ENCODE peak calls at places on chromosome 7, in four cellular contexts. K is omental fat pad, W is A549, I is endothelial cell. N is an unnamed sample.

GRCh38 chr7:132412435-132412834 is 163.8 kb downstream of the PLXNA4 start:
- DNase-seq in W (no peak), I (no peak), K (no peak), N (no peak)

GRCh38 chr7:8441106-8441590 is 7.7 kb downstream of the NXPH1 start:
- DNase-seq in K (no peak), I (no peak), W (no peak), N (no peak)

GRCh38 chr7:119397156-119397555 is 875.8 kb upstream of the KCND2 start:
- DNase-seq in I (no peak), K (no peak), W (no peak), N (no peak)

GRCh38 chr7:137069249-137069963 is 201.0 kb downstream of the CHRM2 start:
- DNase-seq in K (no peak), I (no peak), W (no peak), N (no peak)

GRCh38 chr7:157490465-157490912 is 153.7 kb downstream of the DNAJB6 start:
- DNase-seq in K (no peak), I (no peak), W (peak), N (no peak)

GRCh38 chr7:27134392-27134791 is 3.8 kb upstream of the HOXA4 start:
- DNase-seq in W (no peak), K (peak), I (no peak), N (no peak)

GRCh38 chr7:19747740-19748339 is 25.6 kb downstream of the TMEM196 start:
- DNase-seq in K (no peak), W (peak), I (no peak), N (peak)

GRCh38 chr7:1268866-1269265 is 36.2 kb downstream of the UNCX start:
- DNase-seq in I (no peak), K (no peak), W (no peak), N (no peak)

GRCh38 chr7:124276005-124276606 is 243.2 kb upstream of the TMEM229A start:
- DNase-seq in I (peak), W (peak), K (no peak), N (no peak)

GRCh38 chr7:1666779-1667565 is 3.1 kb upstream of the ELFN1 start:
- DNase-seq in I (peak), W (peak), K (peak), N (no peak)

GRCh38 chr7:35545831-35546230 is 149.1 kb downstream of the HERPUD2 start:
- DNase-seq in I (no peak), K (no peak), W (no peak), N (no peak)

GRCh38 chr7:98300595-98301372 is 19.3 kb downstream of the BRI3 start:
- DNase-seq in I (no peak), K (no peak), W (no peak), N (no peak)

GRCh38 chr7:152512711-152513110 is 76.9 kb upstream of the KMT2C start:
- DNase-seq in I (no peak), K (no peak), W (no peak), N (no peak)

GRCh38 chr7:118005021-118005420 is 131.8 kb upstream of the CTTNBP2 start:
- DNase-seq in I (no peak), W (no peak), K (no peak), N (no peak)

GRCh38 chr7:145692237-145692950 is 424.2 kb upstream of the CNTNAP2 start:
- DNase-seq in I (no peak), K (no peak), W (no peak), N (no peak)

GRCh38 chr7:14902589-14902963 is at the start of gene DGKB:
- DNase-seq in W (no peak), K (no peak), I (peak), N (no peak)

GRCh38 chr7:78873117-78873516 is 580.4 kb downstream of the MAGI2 start:
- DNase-seq in K (no peak), I (no peak), W (no peak), N (no peak)

GRCh38 chr7:79461660-79462059 is 8.2 kb upstream of the MAGI2 start:
- DNase-seq in K (no peak), W (peak), I (no peak), N (peak)

GRCh38 chr7:143490719-143491306 is 13.1 kb downstream of the TAS2R41 start:
- DNase-seq in W (no peak), K (no peak), I (peak), N (no peak)

GRCh38 chr7:155979994-155980393 is 167.7 kb upstream of the SHH start:
- DNase-seq in W (no peak), K (no peak), I (no peak), N (no peak)

GRCh38 chr7:5692112-5692844 is 89.2 kb downstream of the RNF216 start:
- DNase-seq in I (no peak), W (peak), K (peak), N (peak)

GRCh38 chr7:14197280-14197679 is 207.8 kb upstream of the ETV1 start:
- DNase-seq in K (no peak), W (no peak), I (no peak), N (no peak)

GRCh38 chr7:90520484-90520883 is 51.0 kb downstream of the PTTG1IP2 start:
- DNase-seq in K (no peak), W (no peak), I (no peak), N (no peak)
- TF ChIP-seq CTCF in K (no peak), W (no peak), I (peak), N (peak)

GRCh38 chr7:116984917-116985316 is 31.6 kb downstream of the ST7 start:
- DNase-seq in W (peak), I (no peak), K (no peak), N (no peak)

GRCh38 chr7:116979430-116979829 is 26.1 kb downstream of the ST7 start:
- DNase-seq in I (no peak), K (no peak), W (no peak), N (no peak)

GRCh38 chr7:116984511-116984910 is 31.2 kb downstream of the ST7 start:
- DNase-seq in I (no peak), W (no peak), K (no peak), N (no peak)

GRCh38 chr7:116980354-116980753 is 27.1 kb downstream of the ST7 start:
- DNase-seq in I (no peak), K (no peak), W (no peak), N (no peak)

GRCh38 chr7:116981887-116982430 is 28.7 kb downstream of the ST7 start:
- DNase-seq in K (no peak), I (no peak), W (no peak), N (no peak)
- TF ChIP-seq CTCF in K (no peak), I (no peak), W (no peak), N (no peak)

GRCh38 chr7:32142649-32143048 is 72.4 kb upstream of the PDE1C start:
- DNase-seq in W (no peak), I (no peak), K (no peak), N (no peak)

GRCh38 chr7:32143271-32143670 is 73.1 kb upstream of the PDE1C start:
- DNase-seq in W (no peak), K (no peak), I (no peak), N (no peak)

GRCh38 chr7:32145911-32146310 is 75.7 kb upstream of the PDE1C start:
- DNase-seq in W (no peak), I (no peak), K (no peak), N (no peak)

GRCh38 chr7:32140540-32140939 is 70.3 kb upstream of the PDE1C start:
- DNase-seq in W (no peak), K (no peak), I (no peak), N (no peak)
- TF ChIP-seq CTCF in W (no peak), K (no peak), I (no peak), N (peak)

DNA sequence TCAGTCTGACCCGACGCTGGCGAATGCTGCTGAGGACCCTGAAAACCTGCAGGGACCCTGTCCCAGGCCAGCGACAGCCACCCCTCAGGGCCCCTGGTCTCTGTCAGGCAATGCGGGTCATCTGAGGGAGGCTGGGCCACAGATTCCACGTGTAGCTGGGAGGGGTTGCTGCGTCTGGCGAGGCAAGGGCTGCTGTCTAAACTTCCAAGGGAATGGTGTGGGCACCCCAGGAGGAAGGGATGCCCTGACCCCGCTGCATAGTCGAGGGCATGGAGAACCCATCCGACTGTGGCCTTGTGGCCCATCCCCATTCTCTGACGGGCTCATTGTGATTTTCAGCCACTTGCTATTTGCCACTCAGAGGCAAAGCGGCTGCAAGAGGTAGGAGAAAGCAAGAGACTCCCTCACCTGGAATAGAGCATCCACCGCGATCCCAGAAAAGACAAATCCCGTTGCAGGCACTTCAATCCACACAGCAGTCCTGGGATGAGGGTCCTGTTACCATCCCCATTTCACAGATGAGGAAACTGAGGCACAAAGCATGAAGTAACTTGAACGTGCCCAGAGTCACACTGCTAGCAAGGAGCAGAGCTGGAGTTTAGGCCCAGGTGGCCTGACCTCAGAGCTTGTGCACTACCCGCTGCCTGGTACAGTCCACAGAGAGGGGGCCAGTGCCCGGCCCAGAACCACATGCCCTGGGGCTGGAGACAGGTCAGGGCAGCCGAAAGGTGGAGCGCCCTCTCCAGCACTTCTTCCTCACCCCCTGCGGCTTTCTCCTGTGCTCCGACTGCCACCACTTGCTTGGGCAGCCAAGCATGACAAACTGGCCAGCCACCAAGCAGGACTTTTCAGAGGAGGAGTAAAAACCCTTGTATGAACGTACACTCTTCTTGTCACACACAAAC is 163.8 kb upstream of the KLF14 start:
- DNase-seq in W (no peak), K (no peak), I (no peak), N (no peak)
- TF ChIP-seq CTCF in W (no peak), K (no peak), I (no peak), N (peak)

GRCh38 chr7:37142943-37143342 is 305.7 kb downstream of the ELMO1 start:
- DNase-seq in K (no peak), I (no peak), W (no peak), N (no peak)
- TF ChIP-seq CTCF in K (no peak), I (no peak), W (no peak), N (no peak)

GRCh38 chr7:130560972-130561371 is 69.1 kb downstream of the MEST start:
- DNase-seq in K (no peak), I (no peak), W (peak), N (peak)
- TF ChIP-seq CTCF in K (no peak), I (no peak), W (peak), N (peak)

GRCh38 chr7:100372256-100372655 is 1.0 kb upstream of the PILRA start:
- DNase-seq in I (no peak), K (no peak), W (no peak), N (no peak)

GRCh38 chr7:100372694-100373093 is 593 bp upstream of the PILRA start:
- DNase-seq in W (no peak), I (no peak), K (no peak), N (no peak)

GRCh38 chr7:100370303-100370702 is 3.0 kb upstream of the PILRA start:
- DNase-seq in I (no peak), K (no peak), W (no peak), N (no peak)

GRCh38 chr7:100370746-100371145 is 2.5 kb upstream of the PILRA start:
- DNase-seq in W (no peak), I (no peak), K (no peak), N (no peak)

GRCh38 chr7:100371561-100372171 is 1.6 kb upstream of the PILRA start:
- DNase-seq in W (no peak), I (no peak), K (no peak), N (no peak)
- TF ChIP-seq CTCF in W (no peak), I (no peak), K (no peak), N (no peak)

GRCh38 chr7:142482899-142483658 is 225.2 kb upstream of the PRSS58 start:
- DNase-seq in I (peak), W (peak), K (no peak), N (no peak)

GRCh38 chr7:142485617-142486226 is 227.9 kb upstream of the PRSS58 start:
- DNase-seq in K (no peak), W (no peak), I (peak), N (no peak)

GRCh38 chr7:142478479-142479220 is 220.8 kb upstream of the PRSS58 start:
- DNase-seq in I (peak), K (no peak), W (peak), N (no peak)

GRCh38 chr7:142483659-142484317 is 225.9 kb upstream of the PRSS58 start:
- DNase-seq in W (no peak), I (no peak), K (no peak), N (no peak)

GRCh38 chr7:142481548-142481947 is 223.7 kb upstream of the PRSS58 start:
- DNase-seq in I (no peak), W (no peak), K (no peak), N (no peak)
- TF ChIP-seq CTCF in I (no peak), W (no peak), K (no peak), N (peak)

GRCh38 chr7:13179775-13180448 is 492.5 kb downstream of the ARL4A start:
- DNase-seq in I (no peak), W (no peak), K (no peak), N (no peak)

GRCh38 chr7:13181221-13181620 is 493.8 kb downstream of the ARL4A start:
- DNase-seq in I (no peak), K (no peak), W (no peak), N (no peak)

GRCh38 chr7:13179011-13179574 is 491.7 kb downstream of the ARL4A start:
- DNase-seq in K (no peak), W (no peak), I (no peak), N (no peak)
- TF ChIP-seq CTCF in K (no peak), W (peak), I (no peak), N (peak)

GRCh38 chr7:151409555-151410404 is at the start of gene WDR86:
- DNase-seq in W (no peak), K (no peak), I (peak), N (no peak)
- TF ChIP-seq CTCF in W (no peak), K (no peak), I (no peak), N (no peak)